ENCODE peak calls at places on chromosomes 4 and X, in nine cellular contexts. One of them, this sample, is unnamed. For H3K9me3, the result is how much of the 10 kb centered on the place peaks cover.

GRCh38 chr4:48483777-48484493 is 792 bp downstream of the SLC10A4 start:
- DNase-seq in colonic mucosa: no peak
- DNase-seq in thoracic aorta: no peak
- DNase-seq in thyroid gland: no peak
- DNase-seq in right cardiac atrium: no peak
- DNase-seq in heart right ventricle: no peak
- DNase-seq in hepatocyte: peak
- DNase-seq in transverse colon: no peak
- DNase-seq in lower lobe of right lung: peak
- DNase-seq in this sample: no peak

GRCh38 chr4:104966349-104967033 is 180.2 kb upstream of the TET2 start:
- DNase-seq in colonic mucosa: peak
- DNase-seq in thoracic aorta: no peak
- DNase-seq in thyroid gland: no peak
- DNase-seq in right cardiac atrium: no peak
- DNase-seq in heart right ventricle: no peak
- DNase-seq in hepatocyte: peak
- DNase-seq in transverse colon: peak
- DNase-seq in lower lobe of right lung: no peak
- DNase-seq in this sample: no peak

GRCh38 chr4:10347281-10347795 is 109.9 kb downstream of the ZNF518B start:
- DNase-seq in colonic mucosa: no peak
- DNase-seq in thoracic aorta: no peak
- DNase-seq in thyroid gland: no peak
- DNase-seq in right cardiac atrium: no peak
- DNase-seq in heart right ventricle: no peak
- DNase-seq in hepatocyte: no peak
- DNase-seq in transverse colon: no peak
- DNase-seq in lower lobe of right lung: no peak
- DNase-seq in this sample: no peak

GRCh38 chrX:100407147-100407783 is 2.8 kb downstream of the PCDH19 start:
- DNase-seq in colonic mucosa: no peak
- DNase-seq in thoracic aorta: no peak
- DNase-seq in thyroid gland: no peak
- DNase-seq in right cardiac atrium: no peak
- DNase-seq in heart right ventricle: no peak
- DNase-seq in hepatocyte: no peak
- DNase-seq in transverse colon: no peak
- DNase-seq in lower lobe of right lung: no peak
- DNase-seq in this sample: no peak

GRCh38 chr4:120922390-120923200 is at the start of gene PRDM5:
- DNase-seq in colonic mucosa: peak
- DNase-seq in thoracic aorta: peak
- DNase-seq in thyroid gland: peak
- DNase-seq in right cardiac atrium: peak
- DNase-seq in heart right ventricle: peak
- DNase-seq in hepatocyte: peak
- DNase-seq in transverse colon: peak
- DNase-seq in lower lobe of right lung: peak
- DNase-seq in this sample: peak

GRCh38 chrX:53241558-53241957 is 16.6 kb upstream of the KDM5C start:
- DNase-seq in colonic mucosa: no peak
- DNase-seq in thoracic aorta: no peak
- DNase-seq in thyroid gland: no peak
- DNase-seq in right cardiac atrium: no peak
- DNase-seq in heart right ventricle: no peak
- DNase-seq in hepatocyte: no peak
- DNase-seq in transverse colon: no peak
- DNase-seq in lower lobe of right lung: no peak
- DNase-seq in this sample: no peak

GRCh38 chr4:105060628-105061027 is 86.0 kb upstream of the TET2 start:
- DNase-seq in colonic mucosa: no peak
- DNase-seq in thoracic aorta: no peak
- DNase-seq in thyroid gland: no peak
- DNase-seq in right cardiac atrium: no peak
- DNase-seq in heart right ventricle: no peak
- DNase-seq in hepatocyte: no peak
- DNase-seq in transverse colon: no peak
- DNase-seq in lower lobe of right lung: no peak
- DNase-seq in this sample: no peak

GRCh38 chr4:40908297-40908696 is 158.5 kb downstream of the NSUN7 start:
- DNase-seq in colonic mucosa: peak
- DNase-seq in thoracic aorta: no peak
- DNase-seq in thyroid gland: no peak
- DNase-seq in right cardiac atrium: no peak
- DNase-seq in heart right ventricle: no peak
- DNase-seq in hepatocyte: peak
- DNase-seq in transverse colon: peak
- DNase-seq in lower lobe of right lung: peak
- DNase-seq in this sample: no peak

GRCh38 chrX:143336261-143336660 is 181.0 kb downstream of the SPANXN3 start:
- DNase-seq in colonic mucosa: no peak
- DNase-seq in thoracic aorta: no peak
- DNase-seq in thyroid gland: no peak
- DNase-seq in right cardiac atrium: no peak
- DNase-seq in heart right ventricle: no peak
- DNase-seq in hepatocyte: no peak
- DNase-seq in transverse colon: no peak
- DNase-seq in lower lobe of right lung: no peak
- DNase-seq in this sample: no peak

GRCh38 chrX:30141966-30142365 is 73.4 kb upstream of the MAGEB2 start:
- DNase-seq in colonic mucosa: no peak
- DNase-seq in thoracic aorta: no peak
- DNase-seq in thyroid gland: no peak
- DNase-seq in right cardiac atrium: no peak
- DNase-seq in heart right ventricle: no peak
- DNase-seq in hepatocyte: peak
- DNase-seq in transverse colon: no peak
- DNase-seq in lower lobe of right lung: no peak
- DNase-seq in this sample: peak

GRCh38 chr4:20687894-20688293 is 12.4 kb upstream of the PACRGL start:
- DNase-seq in colonic mucosa: no peak
- DNase-seq in thoracic aorta: no peak
- DNase-seq in thyroid gland: no peak
- DNase-seq in right cardiac atrium: no peak
- DNase-seq in heart right ventricle: no peak
- DNase-seq in hepatocyte: no peak
- DNase-seq in transverse colon: no peak
- DNase-seq in lower lobe of right lung: no peak
- DNase-seq in this sample: no peak
- H3K27ac ChIP-seq in colonic mucosa: no peak
- H3K27ac ChIP-seq in thoracic aorta: no peak
- H3K27ac ChIP-seq in thyroid gland: no peak
- H3K27ac ChIP-seq in right cardiac atrium: no peak
- H3K27ac ChIP-seq in heart right ventricle: no peak
- H3K27ac ChIP-seq in hepatocyte: no peak
- H3K27ac ChIP-seq in transverse colon: no peak
- H3K27ac ChIP-seq in lower lobe of right lung: no peak
- H3K27ac ChIP-seq in this sample: no peak

GRCh38 chr4:43693876-43694275 is 754.7 kb downstream of the KCTD8 start:
- DNase-seq in colonic mucosa: no peak
- DNase-seq in thoracic aorta: no peak
- DNase-seq in thyroid gland: no peak
- DNase-seq in right cardiac atrium: no peak
- DNase-seq in heart right ventricle: no peak
- DNase-seq in hepatocyte: no peak
- DNase-seq in transverse colon: no peak
- DNase-seq in lower lobe of right lung: no peak
- DNase-seq in this sample: no peak
- H3K9me3 ChIP-seq in colonic mucosa: under half
- H3K9me3 ChIP-seq in thoracic aorta: under half
- H3K9me3 ChIP-seq in thyroid gland: under half
- H3K9me3 ChIP-seq in right cardiac atrium: under half
- H3K9me3 ChIP-seq in heart right ventricle: under half
- H3K9me3 ChIP-seq in hepatocyte: under half
- H3K9me3 ChIP-seq in transverse colon: under half
- H3K9me3 ChIP-seq in lower lobe of right lung: under half
- H3K9me3 ChIP-seq in this sample: under half

GRCh38 chrX:20320461-20321159 is 53.9 kb upstream of the RPS6KA3 start:
- DNase-seq in colonic mucosa: no peak
- DNase-seq in thoracic aorta: no peak
- DNase-seq in thyroid gland: no peak
- DNase-seq in right cardiac atrium: no peak
- DNase-seq in heart right ventricle: no peak
- DNase-seq in hepatocyte: no peak
- DNase-seq in transverse colon: no peak
- DNase-seq in lower lobe of right lung: peak
- DNase-seq in this sample: no peak
- H3K27ac ChIP-seq in colonic mucosa: no peak
- H3K27ac ChIP-seq in thoracic aorta: no peak
- H3K27ac ChIP-seq in thyroid gland: no peak
- H3K27ac ChIP-seq in right cardiac atrium: no peak
- H3K27ac ChIP-seq in heart right ventricle: no peak
- H3K27ac ChIP-seq in hepatocyte: no peak
- H3K27ac ChIP-seq in transverse colon: no peak
- H3K27ac ChIP-seq in lower lobe of right lung: peak
- H3K27ac ChIP-seq in this sample: no peak

DNA sequence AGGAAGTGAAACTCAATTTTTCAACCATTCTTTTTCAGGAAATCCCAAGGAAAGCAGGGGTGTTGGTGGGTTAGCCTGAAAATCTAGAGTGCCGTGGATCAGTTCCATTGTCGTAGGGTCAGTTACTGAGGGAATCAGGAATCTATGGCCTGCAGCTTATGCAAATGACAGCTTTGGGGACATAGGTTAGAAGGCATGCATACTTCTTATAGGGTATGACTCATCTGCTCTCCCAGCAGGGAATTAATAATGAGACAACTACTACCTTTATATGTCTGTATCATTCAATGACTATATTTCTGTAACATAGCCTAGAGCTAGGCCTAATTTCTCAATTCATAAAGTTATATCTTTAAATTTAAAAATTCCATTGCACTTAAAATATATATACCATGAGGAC is 36.6 kb downstream of the ZNF41 start:
- DNase-seq in colonic mucosa: no peak
- DNase-seq in thoracic aorta: no peak
- DNase-seq in thyroid gland: no peak
- DNase-seq in right cardiac atrium: no peak
- DNase-seq in heart right ventricle: no peak
- DNase-seq in hepatocyte: no peak
- DNase-seq in transverse colon: no peak
- DNase-seq in lower lobe of right lung: no peak
- DNase-seq in this sample: no peak
- H3K9me3 ChIP-seq in colonic mucosa: under half
- H3K9me3 ChIP-seq in thoracic aorta: under half
- H3K9me3 ChIP-seq in thyroid gland: under half
- H3K9me3 ChIP-seq in right cardiac atrium: under half
- H3K9me3 ChIP-seq in heart right ventricle: under half
- H3K9me3 ChIP-seq in hepatocyte: under half
- H3K9me3 ChIP-seq in transverse colon: under half
- H3K9me3 ChIP-seq in lower lobe of right lung: under half
- H3K9me3 ChIP-seq in this sample: under half

GRCh38 chrX:39676434-39676833 is 421.3 kb downstream of the BCOR start:
- DNase-seq in colonic mucosa: no peak
- DNase-seq in thoracic aorta: no peak
- DNase-seq in thyroid gland: peak
- DNase-seq in right cardiac atrium: no peak
- DNase-seq in heart right ventricle: no peak
- DNase-seq in hepatocyte: no peak
- DNase-seq in transverse colon: no peak
- DNase-seq in lower lobe of right lung: no peak
- DNase-seq in this sample: no peak

GRCh38 chrX:39672405-39672804 is 425.4 kb downstream of the BCOR start:
- DNase-seq in colonic mucosa: no peak
- DNase-seq in thoracic aorta: no peak
- DNase-seq in thyroid gland: no peak
- DNase-seq in right cardiac atrium: no peak
- DNase-seq in heart right ventricle: no peak
- DNase-seq in hepatocyte: no peak
- DNase-seq in transverse colon: no peak
- DNase-seq in lower lobe of right lung: no peak
- DNase-seq in this sample: no peak

GRCh38 chrX:39677585-39677984 is 420.2 kb downstream of the BCOR start:
- DNase-seq in colonic mucosa: no peak
- DNase-seq in thoracic aorta: no peak
- DNase-seq in thyroid gland: no peak
- DNase-seq in right cardiac atrium: no peak
- DNase-seq in heart right ventricle: no peak
- DNase-seq in hepatocyte: no peak
- DNase-seq in transverse colon: no peak
- DNase-seq in lower lobe of right lung: no peak
- DNase-seq in this sample: no peak

GRCh38 chrX:39675619-39676018 is 422.1 kb downstream of the BCOR start:
- DNase-seq in colonic mucosa: peak
- DNase-seq in thoracic aorta: no peak
- DNase-seq in thyroid gland: peak
- DNase-seq in right cardiac atrium: peak
- DNase-seq in heart right ventricle: peak
- DNase-seq in hepatocyte: no peak
- DNase-seq in transverse colon: peak
- DNase-seq in lower lobe of right lung: no peak
- DNase-seq in this sample: peak

DNA sequence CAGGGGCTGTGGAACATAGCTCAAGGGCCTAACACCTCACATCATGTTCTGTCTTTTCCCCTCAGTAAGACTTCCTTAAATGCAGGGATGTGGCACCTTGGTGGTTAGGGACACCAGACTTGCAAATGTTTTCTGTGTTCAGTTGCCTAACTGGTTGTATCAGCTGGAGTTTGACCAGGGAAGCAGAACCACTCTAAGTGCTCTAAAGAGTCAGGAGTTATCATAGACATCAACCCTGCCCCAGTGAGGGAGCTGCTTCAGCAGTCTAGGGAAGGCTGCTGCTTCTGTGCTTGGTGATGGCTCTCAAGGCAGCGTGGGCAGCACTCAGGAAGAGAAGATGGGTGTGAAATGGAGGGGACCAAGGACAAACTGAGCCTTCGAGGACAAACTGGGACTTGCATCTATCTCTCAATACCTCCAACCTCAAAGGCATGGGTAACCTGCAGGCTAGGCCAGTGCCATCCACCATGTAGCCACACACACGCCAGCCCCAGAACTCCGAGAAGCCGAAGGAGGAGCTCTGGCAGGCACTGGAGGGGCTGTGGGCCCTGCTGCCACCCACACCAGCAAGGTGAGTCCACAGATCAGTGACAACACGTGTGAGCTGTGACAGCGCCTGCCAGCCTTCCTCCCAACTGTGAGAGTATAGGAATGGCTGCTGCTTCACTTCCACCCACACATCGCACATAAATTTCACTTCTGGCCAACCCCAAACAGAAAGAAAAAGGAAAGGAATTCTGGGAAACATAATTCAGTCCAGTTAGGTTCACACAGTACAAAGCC is 422.8 kb downstream of the BCOR start:
- DNase-seq in colonic mucosa: no peak
- DNase-seq in thoracic aorta: no peak
- DNase-seq in thyroid gland: peak
- DNase-seq in right cardiac atrium: no peak
- DNase-seq in heart right ventricle: no peak
- DNase-seq in hepatocyte: no peak
- DNase-seq in transverse colon: no peak
- DNase-seq in lower lobe of right lung: no peak
- DNase-seq in this sample: no peak
- H3K27ac ChIP-seq in colonic mucosa: no peak
- H3K27ac ChIP-seq in thoracic aorta: no peak
- H3K27ac ChIP-seq in thyroid gland: peak
- H3K27ac ChIP-seq in right cardiac atrium: no peak
- H3K27ac ChIP-seq in heart right ventricle: no peak
- H3K27ac ChIP-seq in hepatocyte: no peak
- H3K27ac ChIP-seq in transverse colon: no peak
- H3K27ac ChIP-seq in lower lobe of right lung: no peak
- H3K27ac ChIP-seq in this sample: no peak

This sample was measured in adrenal gland.